ENCODE peak calls at places on chromosome 17, in five cellular contexts. One of them, this sample, is unnamed.

GRCh38 chr17:45841883-45842525 is 2.7 kb upstream of the SPPL2C start:
- DNase-seq in PC-3: peak; percentile 39
- DNase-seq in CD4-positive, CD25-positive, alpha-beta regulatory T cell: no peak
- DNase-seq in caudate nucleus: no peak
- DNase-seq in ovary: no peak
- DNase-seq in this sample: peak; percentile 18

GRCh38 chr17:62996221-62996620 is 30.2 kb downstream of the TANC2 start:
- DNase-seq in caudate nucleus: no peak
- DNase-seq in ovary: no peak
- DNase-seq in PC-3: no peak
- DNase-seq in CD4-positive, CD25-positive, alpha-beta regulatory T cell: no peak
- DNase-seq in this sample: no peak

GRCh38 chr17:57418463-57419246 is 162.3 kb downstream of the MSI2 start:
- DNase-seq in CD4-positive, CD25-positive, alpha-beta regulatory T cell: no peak
- DNase-seq in PC-3: no peak
- DNase-seq in ovary: no peak
- DNase-seq in caudate nucleus: no peak
- DNase-seq in this sample: no peak

GRCh38 chr17:27256225-27257030 is 37.5 kb upstream of the WSB1 start:
- DNase-seq in CD4-positive, CD25-positive, alpha-beta regulatory T cell: no peak
- DNase-seq in ovary: no peak
- DNase-seq in caudate nucleus: no peak
- DNase-seq in PC-3: peak; percentile 77
- DNase-seq in this sample: no peak

GRCh38 chr17:12727076-12727750 is 61.5 kb downstream of the MYOCD start:
- DNase-seq in CD4-positive, CD25-positive, alpha-beta regulatory T cell: no peak
- DNase-seq in PC-3: peak; percentile 16
- DNase-seq in ovary: peak; percentile 29
- DNase-seq in caudate nucleus: no peak
- DNase-seq in this sample: no peak

GRCh38 chr17:34308376-34308775 is 10.9 kb upstream of the CCL8 start:
- DNase-seq in CD4-positive, CD25-positive, alpha-beta regulatory T cell: no peak
- DNase-seq in caudate nucleus: no peak
- DNase-seq in PC-3: no peak
- DNase-seq in ovary: no peak
- DNase-seq in this sample: no peak

GRCh38 chr17:47889734-47890529 is 6.1 kb upstream of the SP2 start:
- DNase-seq in ovary: peak; percentile 87
- DNase-seq in CD4-positive, CD25-positive, alpha-beta regulatory T cell: peak; percentile 79
- DNase-seq in PC-3: peak; percentile 93
- DNase-seq in caudate nucleus: peak; percentile 41
- DNase-seq in this sample: peak; percentile 84

GRCh38 chr17:29115906-29116651 is 64.1 kb downstream of the MYO18A start:
- DNase-seq in ovary: no peak
- DNase-seq in CD4-positive, CD25-positive, alpha-beta regulatory T cell: no peak
- DNase-seq in caudate nucleus: no peak
- DNase-seq in PC-3: peak; percentile 56
- DNase-seq in this sample: peak; percentile 19

GRCh38 chr17:628507-628941 is 86.1 kb downstream of the VPS53 start:
- DNase-seq in ovary: no peak
- DNase-seq in caudate nucleus: no peak
- DNase-seq in CD4-positive, CD25-positive, alpha-beta regulatory T cell: no peak
- DNase-seq in PC-3: no peak
- DNase-seq in this sample: no peak

GRCh38 chr17:4937553-4937952 is 2.3 kb downstream of the SLC25A11 start:
- DNase-seq in CD4-positive, CD25-positive, alpha-beta regulatory T cell: no peak
- DNase-seq in PC-3: no peak
- DNase-seq in ovary: no peak
- DNase-seq in caudate nucleus: no peak
- DNase-seq in this sample: no peak

GRCh38 chr17:13601776-13602551 is at the start of gene HS3ST3A1:
- DNase-seq in CD4-positive, CD25-positive, alpha-beta regulatory T cell: no peak
- DNase-seq in caudate nucleus: no peak
- DNase-seq in PC-3: peak; percentile 84
- DNase-seq in ovary: peak; percentile 80
- DNase-seq in this sample: no peak

GRCh38 chr17:17275991-17276390 is 5.1 kb downstream of the COPS3 start:
- DNase-seq in CD4-positive, CD25-positive, alpha-beta regulatory T cell: no peak
- DNase-seq in caudate nucleus: no peak
- DNase-seq in PC-3: no peak
- DNase-seq in ovary: no peak
- DNase-seq in this sample: no peak

GRCh38 chr17:39036009-39036408 is 68.8 kb upstream of the FBXO47 start:
- DNase-seq in CD4-positive, CD25-positive, alpha-beta regulatory T cell: no peak
- DNase-seq in PC-3: peak; percentile 55
- DNase-seq in ovary: no peak
- DNase-seq in caudate nucleus: no peak
- DNase-seq in this sample: no peak
- H3K27ac ChIP-seq in CD4-positive, CD25-positive, alpha-beta regulatory T cell: no peak overlapping the region
- H3K27ac ChIP-seq in PC-3: no peak overlapping the region
- H3K27ac ChIP-seq in ovary: no peak overlapping the region
- H3K27ac ChIP-seq in caudate nucleus: no peak overlapping the region
- H3K27ac ChIP-seq in this sample: no peak overlapping the region

DNA sequence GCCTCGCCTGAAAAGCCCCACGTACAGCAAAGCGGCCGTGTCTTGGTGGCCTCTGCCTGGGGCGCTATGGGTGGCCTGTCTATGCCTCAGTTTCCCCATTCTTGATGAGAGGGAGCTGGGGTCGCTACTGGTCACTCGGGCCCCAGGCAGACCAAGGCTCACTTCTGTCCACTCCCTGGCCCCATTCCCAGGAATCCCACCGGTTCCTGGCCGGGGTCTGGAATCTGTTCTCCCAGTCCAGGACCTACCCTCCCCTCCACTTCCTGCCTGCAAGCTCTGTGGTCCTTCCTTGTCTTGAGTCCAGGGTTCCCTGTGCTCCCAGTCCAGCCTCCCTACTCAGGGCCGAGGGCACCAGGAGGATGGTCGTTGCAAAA is 24.5 kb downstream of the METRNL start:
- DNase-seq in ovary: no peak
- DNase-seq in PC-3: no peak
- DNase-seq in CD4-positive, CD25-positive, alpha-beta regulatory T cell: no peak
- DNase-seq in caudate nucleus: no peak
- DNase-seq in this sample: no peak
- H3K27ac ChIP-seq in ovary: peak overlapping the region; percentile 37
- H3K27ac ChIP-seq in PC-3: no peak overlapping the region
- H3K27ac ChIP-seq in CD4-positive, CD25-positive, alpha-beta regulatory T cell: no peak overlapping the region
- H3K27ac ChIP-seq in caudate nucleus: no peak overlapping the region
- H3K27ac ChIP-seq in this sample: no peak overlapping the region

GRCh38 chr17:8674344-8675305 is 44.1 kb upstream of the MYH10 start:
- DNase-seq in PC-3: no peak
- DNase-seq in CD4-positive, CD25-positive, alpha-beta regulatory T cell: no peak
- DNase-seq in ovary: peak; percentile 39
- DNase-seq in caudate nucleus: no peak
- DNase-seq in this sample: no peak
- H3K27ac ChIP-seq in PC-3: no peak overlapping the region
- H3K27ac ChIP-seq in CD4-positive, CD25-positive, alpha-beta regulatory T cell: no peak overlapping the region
- H3K27ac ChIP-seq in ovary: peak overlapping the region; percentile 5
- H3K27ac ChIP-seq in caudate nucleus: no peak overlapping the region
- H3K27ac ChIP-seq in this sample: no peak overlapping the region

DNA sequence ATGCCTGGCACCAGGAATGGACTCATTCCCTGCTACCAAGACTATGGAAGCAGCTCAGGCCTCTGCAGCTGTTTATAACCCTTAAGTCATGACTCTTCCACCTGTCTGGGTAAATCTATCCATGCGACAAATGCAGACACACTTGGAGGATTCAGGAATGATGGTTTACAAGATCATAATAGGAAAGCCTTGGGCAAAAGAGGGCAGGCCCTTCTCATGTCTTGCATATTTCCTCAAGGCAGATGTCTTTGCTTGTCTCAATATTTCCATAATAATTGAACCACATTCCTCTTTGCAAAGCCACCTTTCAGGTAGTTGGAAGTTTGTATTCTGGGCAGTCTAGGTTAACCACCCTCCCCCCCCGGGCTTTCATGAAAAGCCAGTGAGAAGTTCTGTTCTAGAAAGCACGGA is 884 bp upstream of the JPT1 start:
- DNase-seq in CD4-positive, CD25-positive, alpha-beta regulatory T cell: no peak
- DNase-seq in PC-3: peak; percentile 43
- DNase-seq in ovary: peak; percentile 8
- DNase-seq in caudate nucleus: no peak
- DNase-seq in this sample: no peak
- H3K27ac ChIP-seq in CD4-positive, CD25-positive, alpha-beta regulatory T cell: peak overlapping the region; percentile 78
- H3K27ac ChIP-seq in PC-3: peak overlapping the region; percentile 63
- H3K27ac ChIP-seq in ovary: no peak overlapping the region
- H3K27ac ChIP-seq in caudate nucleus: no peak overlapping the region
- H3K27ac ChIP-seq in this sample: peak overlapping the region; percentile 73

GRCh38 chr17:50425682-50426471 is at the start of gene ACSF2:
- DNase-seq in ovary: peak; percentile 80
- DNase-seq in CD4-positive, CD25-positive, alpha-beta regulatory T cell: peak; percentile 69
- DNase-seq in caudate nucleus: no peak
- DNase-seq in PC-3: peak; percentile 76
- DNase-seq in this sample: peak; percentile 67

GRCh38 chr17:50425001-50425681 is 877 bp upstream of the ACSF2 start:
- DNase-seq in ovary: peak; percentile 30
- DNase-seq in caudate nucleus: no peak
- DNase-seq in PC-3: no peak
- DNase-seq in CD4-positive, CD25-positive, alpha-beta regulatory T cell: no peak
- DNase-seq in this sample: no peak

GRCh38 chr17:50426814-50427787 is 1.1 kb downstream of the ACSF2 start:
- DNase-seq in CD4-positive, CD25-positive, alpha-beta regulatory T cell: no peak
- DNase-seq in ovary: peak; percentile 35
- DNase-seq in caudate nucleus: no peak
- DNase-seq in PC-3: peak; percentile 57
- DNase-seq in this sample: no peak

GRCh38 chr17:50424246-50425000 is 1.6 kb upstream of the ACSF2 start:
- DNase-seq in caudate nucleus: no peak
- DNase-seq in CD4-positive, CD25-positive, alpha-beta regulatory T cell: no peak
- DNase-seq in ovary: no peak
- DNase-seq in PC-3: no peak
- DNase-seq in this sample: no peak

DNA sequence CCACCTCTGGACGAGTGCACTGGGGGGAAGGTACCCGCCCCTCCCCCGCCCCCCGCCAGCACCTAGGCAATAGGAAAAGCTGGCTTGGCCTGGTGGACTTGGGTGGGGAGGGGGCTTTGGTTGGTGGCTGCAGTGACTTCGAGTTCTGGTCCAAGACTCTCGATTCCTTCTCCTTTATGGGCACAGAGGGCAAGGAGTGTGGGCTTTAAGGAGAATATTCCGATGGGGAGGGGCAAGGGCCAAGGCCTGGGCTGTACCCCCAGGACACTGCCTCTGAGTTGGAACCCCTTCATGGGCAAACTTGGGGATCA is 409 bp downstream of the ACSF2 start:
- DNase-seq in CD4-positive, CD25-positive, alpha-beta regulatory T cell: no peak
- DNase-seq in caudate nucleus: no peak
- DNase-seq in ovary: no peak
- DNase-seq in PC-3: no peak
- DNase-seq in this sample: no peak
- H3K27ac ChIP-seq in CD4-positive, CD25-positive, alpha-beta regulatory T cell: peak overlapping the region; percentile 68
- H3K27ac ChIP-seq in caudate nucleus: no peak overlapping the region
- H3K27ac ChIP-seq in ovary: peak overlapping the region; percentile 85
- H3K27ac ChIP-seq in PC-3: peak overlapping the region; percentile 1
- H3K27ac ChIP-seq in this sample: peak overlapping the region; percentile 60

GRCh38 chr17:80034654-80034976 is 1.1 kb downstream of the TBC1D16 start:
- DNase-seq in CD4-positive, CD25-positive, alpha-beta regulatory T cell: no peak
- DNase-seq in ovary: no peak
- DNase-seq in caudate nucleus: no peak
- DNase-seq in PC-3: no peak
- DNase-seq in this sample: no peak
- H3K27ac ChIP-seq in CD4-positive, CD25-positive, alpha-beta regulatory T cell: no peak overlapping the region
- H3K27ac ChIP-seq in ovary: peak overlapping the region; percentile 78
- H3K27ac ChIP-seq in caudate nucleus: no peak overlapping the region
- H3K27ac ChIP-seq in PC-3: no peak overlapping the region
- H3K27ac ChIP-seq in this sample: no peak overlapping the region